ENCODE peak calls at places on chromosomes 2 and 18, in eight cellular contexts. Z is K562, N is stomach, U is tibial nerve, Y is ovary, T is A549, W is transverse colon, J is HepG2. G is an unnamed sample.

GRCh38 chr2:75237296-75237695 is 38.0 kb upstream of the TACR1 start:
- DNase-seq in Z (no peak), N (no peak), U (no peak), Y (no peak), T (no peak), W (no peak), J (no peak), G (no peak)

GRCh38 chr2:197229509-197230458 is 80.8 kb downstream of the ANKRD44 start:
- DNase-seq in Z (no peak), N (no peak), U (no peak), Y (no peak), T (no peak), W (no peak), J (no peak), G (peak)

GRCh38 chr2:187826023-187826422 is 271.8 kb upstream of the TFPI start:
- DNase-seq in Z (no peak), N (no peak), U (no peak), Y (no peak), T (no peak), W (no peak), J (no peak), G (no peak)

GRCh38 chr2:171046056-171046560 is 114.6 kb downstream of the TLK1 start:
- DNase-seq in Z (no peak), N (no peak), U (no peak), Y (no peak), T (no peak), W (no peak), J (no peak), G (no peak)

GRCh38 chr2:143284087-143284675 is 155.0 kb downstream of the ARHGAP15 start:
- DNase-seq in Z (peak), N (no peak), U (no peak), Y (no peak), T (peak), W (no peak), J (peak), G (no peak)

GRCh38 chr2:45435316-45435715 is 175.8 kb downstream of the SRBD1 start:
- DNase-seq in Z (peak), N (no peak), U (no peak), Y (no peak), T (peak), W (no peak), J (no peak), G (no peak)

GRCh38 chr2:26770986-26771586 is 7.0 kb downstream of the SLC35F6 start:
- DNase-seq in Z (peak), N (peak), U (peak), Y (peak), T (peak), W (peak), J (peak), G (no peak)

GRCh38 chr2:173858297-173858731 is 106.9 kb downstream of the SP3 start:
- DNase-seq in Z (no peak), N (no peak), U (no peak), Y (no peak), T (no peak), W (no peak), J (no peak), G (no peak)

GRCh38 chr2:44494006-44494405 is 132.3 kb downstream of the CAMKMT start:
- DNase-seq in Z (no peak), N (no peak), U (no peak), Y (no peak), T (no peak), W (no peak), J (no peak), G (no peak)

GRCh38 chr2:239264838-239265651 is 135.8 kb downstream of the HDAC4 start:
- DNase-seq in Z (peak), N (peak), U (no peak), Y (no peak), T (peak), W (peak), J (no peak), G (no peak)

GRCh38 chr2:184560603-184561002 is 37.7 kb upstream of the ZNF804A start:
- DNase-seq in Z (peak), N (no peak), U (no peak), Y (no peak), T (no peak), W (no peak), J (no peak), G (no peak)

GRCh38 chr2:117859924-117860647 is 45.6 kb downstream of the DDX18 start:
- DNase-seq in Z (no peak), N (no peak), U (no peak), Y (no peak), T (no peak), W (no peak), J (no peak), G (no peak)

GRCh38 chr2:217691920-217692666 is 310.7 kb downstream of the TNS1 start:
- DNase-seq in Z (no peak), N (no peak), U (no peak), Y (peak), T (no peak), W (no peak), J (no peak), G (peak)

GRCh38 chr2:203998195-203998804 is 61.7 kb downstream of the ICOS start:
- DNase-seq in Z (no peak), N (no peak), U (no peak), Y (no peak), T (no peak), W (no peak), J (no peak), G (no peak)

GRCh38 chr2:159256159-159256558 is 30.3 kb downstream of the WDSUB1 start:
- DNase-seq in Z (no peak), N (no peak), U (no peak), Y (no peak), T (no peak), W (no peak), J (no peak), G (no peak)

GRCh38 chr2:64542071-64543005 is 18.2 kb downstream of the AFTPH start:
- DNase-seq in Z (no peak), N (no peak), U (no peak), Y (no peak), T (peak), W (no peak), J (peak), G (no peak)

GRCh38 chr18:25189391-25190185 is 162.4 kb downstream of the ZNF521 start:
- DNase-seq in Z (no peak), N (no peak), U (no peak), Y (no peak), T (no peak), W (no peak), J (no peak), G (no peak)

GRCh38 chr2:165634855-165635254 is 159.2 kb downstream of the GALNT3 start:
- DNase-seq in Z (no peak), N (peak), U (no peak), Y (peak), T (no peak), W (peak), J (no peak), G (no peak)

GRCh38 chr2:41774011-41774605 is 273.7 kb upstream of the PKDCC start:
- DNase-seq in Z (no peak), N (no peak), U (no peak), Y (no peak), T (no peak), W (no peak), J (no peak), G (no peak)

GRCh38 chr18:62637807-62638687 is 77.3 kb upstream of the PHLPP1 start:
- DNase-seq in Z (peak), N (peak), U (no peak), Y (no peak), T (peak), W (peak), J (peak), G (no peak)

GRCh38 chr2:46284260-46284659 is 12.9 kb upstream of the EPAS1 start:
- DNase-seq in Z (no peak), N (no peak), U (no peak), Y (no peak), T (no peak), W (no peak), J (no peak), G (no peak)

GRCh38 chr2:84888401-84889276 is 7.8 kb upstream of the TRABD2A start:
- DNase-seq in Z (no peak), N (no peak), U (no peak), Y (no peak), T (no peak), W (peak), J (no peak), G (no peak)

GRCh38 chr2:124838426-124838825 is 813.3 kb downstream of the CNTNAP5 start:
- DNase-seq in Z (no peak), N (no peak), U (no peak), Y (no peak), T (no peak), W (no peak), J (no peak), G (no peak)

GRCh38 chr2:9205481-9205880 is 1.1 kb upstream of the ASAP2 start:
- DNase-seq in Z (no peak), N (no peak), U (no peak), Y (no peak), T (no peak), W (no peak), J (peak), G (no peak)

GRCh38 chr2:66957677-66958076 is 439.5 kb upstream of the ETAA1 start:
- DNase-seq in Z (no peak), N (no peak), U (no peak), Y (no peak), T (no peak), W (no peak), J (no peak), G (no peak)

GRCh38 chr18:3898866-3899613 is 449.1 kb downstream of the TGIF1 start:
- DNase-seq in Z (no peak), N (no peak), U (no peak), Y (no peak), T (no peak), W (no peak), J (no peak), G (no peak)

GRCh38 chr2:20125164-20125563 is 73.7 kb upstream of the LAPTM4A start:
- DNase-seq in Z (no peak), N (no peak), U (no peak), Y (no peak), T (no peak), W (no peak), J (no peak), G (no peak)
- TF ChIP-seq EP300 in Z (no peak), N (no peak), U (no peak), Y (no peak), T (no peak), W (no peak), J (no peak), G (no peak)

GRCh38 chr2:233469261-233470006 is 97.1 kb downstream of the USP40 start:
- DNase-seq in Z (peak), N (peak), U (peak), Y (peak), T (no peak), W (peak), J (no peak), G (no peak)

GRCh38 chr2:233470007-233470687 is 96.4 kb downstream of the USP40 start:
- DNase-seq in Z (peak), N (peak), U (peak), Y (peak), T (no peak), W (peak), J (no peak), G (no peak)

GRCh38 chr2:233466991-233467603 is 99.5 kb downstream of the USP40 start:
- DNase-seq in Z (no peak), N (peak), U (peak), Y (no peak), T (no peak), W (peak), J (no peak), G (no peak)

GRCh38 chr2:233468047-233468745 is 98.4 kb downstream of the USP40 start:
- DNase-seq in Z (no peak), N (peak), U (peak), Y (no peak), T (no peak), W (no peak), J (no peak), G (no peak)

GRCh38 chr2:233468746-233469110 is 97.9 kb downstream of the USP40 start:
- DNase-seq in Z (no peak), N (peak), U (peak), Y (no peak), T (no peak), W (no peak), J (no peak), G (no peak)
- TF ChIP-seq EP300 in Z (no peak), N (no peak), U (no peak), Y (no peak), T (no peak), W (no peak), J (no peak), G (no peak)

GRCh38 chr2:23250371-23250770 is 134.6 kb upstream of the KLHL29 start:
- DNase-seq in Z (no peak), N (no peak), U (no peak), Y (no peak), T (no peak), W (no peak), J (no peak), G (no peak)
- TF ChIP-seq EP300 in Z (no peak), N (no peak), U (no peak), Y (no peak), T (no peak), W (no peak), J (no peak), G (no peak)

GRCh38 chr2:241539616-241540374 is 18.8 kb upstream of the BOK start:
- DNase-seq in Z (no peak), N (no peak), U (no peak), Y (no peak), T (no peak), W (no peak), J (no peak), G (no peak)

GRCh38 chr2:241540391-241540765 is 18.2 kb upstream of the BOK start:
- DNase-seq in Z (no peak), N (no peak), U (no peak), Y (no peak), T (no peak), W (no peak), J (no peak), G (no peak)

GRCh38 chr2:241541564-241542277 is 16.8 kb upstream of the BOK start:
- DNase-seq in Z (no peak), N (no peak), U (no peak), Y (no peak), T (no peak), W (no peak), J (no peak), G (no peak)

GRCh38 chr2:241540766-241541561 is 17.6 kb upstream of the BOK start:
- DNase-seq in Z (peak), N (peak), U (no peak), Y (peak), T (peak), W (peak), J (no peak), G (no peak)

DNA sequence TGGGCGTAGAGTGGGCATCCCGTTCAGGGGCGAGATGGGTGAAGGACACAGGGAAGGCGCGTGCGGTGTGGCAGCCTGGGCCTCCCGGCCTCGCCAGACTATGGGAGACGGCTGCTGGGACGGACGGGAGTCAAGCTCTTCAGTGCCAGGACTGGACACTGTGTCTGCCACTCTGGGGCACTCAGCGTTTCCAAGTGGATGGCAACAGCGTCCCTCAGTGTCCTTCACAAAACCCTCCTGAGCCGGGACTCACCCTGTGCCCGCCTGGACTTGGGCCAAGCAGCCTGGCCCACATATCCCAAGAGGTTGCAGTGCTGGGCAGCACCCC is 16.3 kb upstream of the BOK start:
- DNase-seq in Z (no peak), N (no peak), U (no peak), Y (no peak), T (no peak), W (no peak), J (no peak), G (no peak)
- TF ChIP-seq EP300 in Z (no peak), N (no peak), U (no peak), Y (no peak), T (no peak), W (no peak), J (no peak), G (no peak)

GRCh38 chr2:17646096-17646554 is 105.6 kb downstream of the VSNL1 start:
- DNase-seq in Z (peak), N (peak), U (no peak), Y (peak), T (peak), W (peak), J (peak), G (peak)
- TF ChIP-seq EP300 in Z (no peak), N (no peak), U (no peak), Y (no peak), T (no peak), W (no peak), J (peak), G (no peak)

DNA sequence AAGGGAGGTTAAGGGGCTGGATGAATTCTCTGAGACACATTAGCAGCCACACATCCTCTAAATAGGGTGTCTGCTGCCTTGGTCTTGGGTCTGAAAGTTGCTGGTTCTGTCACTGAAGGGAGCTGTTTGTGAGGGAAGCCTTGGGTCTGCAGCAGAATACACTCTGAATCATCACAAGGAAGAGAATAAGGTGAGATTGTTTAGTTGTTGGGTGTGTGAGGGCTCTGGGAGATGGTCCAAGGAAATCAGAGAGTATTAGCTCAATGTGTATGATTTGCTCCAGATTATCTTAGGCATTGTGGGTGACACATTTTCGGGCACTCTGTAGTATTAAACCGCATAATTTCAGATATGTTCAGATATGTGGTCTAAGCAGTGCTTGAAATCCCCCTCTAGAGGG is 548.5 kb downstream of the SLC4A3 start:
- DNase-seq in Z (no peak), N (no peak), U (no peak), Y (no peak), T (no peak), W (no peak), J (no peak), G (no peak)
- TF ChIP-seq EP300 in Z (no peak), N (no peak), U (no peak), Y (no peak), T (no peak), W (no peak), J (no peak), G (no peak)

DNA sequence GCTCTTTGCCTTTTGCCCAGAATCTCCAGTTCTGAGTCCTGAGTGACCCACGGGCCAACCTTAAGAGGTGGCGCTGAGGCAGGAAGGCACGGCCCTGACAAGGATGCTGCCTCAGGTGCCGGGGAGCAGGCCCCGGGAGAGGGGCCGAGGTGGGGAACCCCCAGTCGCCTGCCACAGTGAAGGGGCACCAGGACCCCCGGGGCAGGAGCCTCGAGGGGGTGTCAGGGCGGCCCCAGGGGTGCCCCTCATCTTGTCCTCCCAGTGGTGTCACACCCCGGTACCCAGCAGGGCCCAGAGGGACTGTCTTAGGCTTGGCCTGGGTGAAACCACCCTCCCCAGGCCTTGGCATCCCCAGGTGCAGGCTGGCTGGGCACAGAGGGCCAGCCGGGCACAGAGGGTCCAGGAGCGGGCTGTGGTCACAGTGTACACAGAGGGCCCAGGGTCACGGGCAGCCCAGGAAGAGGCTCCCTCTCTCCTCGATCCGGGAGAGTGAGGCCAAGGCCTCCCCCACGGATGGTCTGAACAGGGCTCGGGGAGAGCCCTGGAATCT is 1.0 kb downstream of the PDCD1 start:
- DNase-seq in Z (no peak), N (no peak), U (no peak), Y (no peak), T (no peak), W (no peak), J (no peak), G (no peak)
- TF ChIP-seq EP300 in Z (no peak), N (no peak), U (no peak), Y (no peak), T (no peak), W (no peak), J (no peak), G (no peak)

GRCh38 chr2:236223675-236224074 is 40.5 kb downstream of the ASB18 start:
- DNase-seq in Z (no peak), N (no peak), U (no peak), Y (no peak), T (no peak), W (no peak), J (no peak), G (no peak)

DNA sequence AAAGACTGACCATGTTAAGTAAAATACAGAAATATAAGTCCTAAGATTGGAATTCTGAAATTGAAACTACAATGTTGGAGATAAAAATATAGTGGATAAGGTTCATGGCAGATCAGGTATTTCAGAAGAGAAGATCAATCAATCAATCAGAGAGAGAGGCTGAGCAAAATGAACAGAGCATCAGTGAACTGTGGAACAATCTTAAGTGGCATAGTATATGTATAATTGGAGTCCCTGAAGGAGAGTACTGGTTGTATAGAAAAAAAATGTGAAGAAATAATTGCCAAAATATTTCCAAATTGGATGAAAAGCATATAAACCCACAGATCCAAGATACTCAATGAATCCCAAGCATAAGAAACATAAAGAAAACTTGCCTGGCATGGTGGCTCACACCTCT is 35.0 kb downstream of the ASB18 start:
- DNase-seq in Z (no peak), N (no peak), U (no peak), Y (no peak), T (no peak), W (no peak), J (no peak), G (no peak)
- TF ChIP-seq EP300 in Z (no peak), N (no peak), U (no peak), Y (no peak), T (no peak), W (no peak), J (no peak), G (no peak)

GRCh38 chr2:59428940-59429339 is 1124.5 kb downstream of the BCL11A start:
- DNase-seq in Z (no peak), N (no peak), U (no peak), Y (no peak), T (no peak), W (no peak), J (no peak), G (no peak)

GRCh38 chr2:59425292-59425691 is 1128.2 kb downstream of the BCL11A start:
- DNase-seq in Z (no peak), N (no peak), U (no peak), Y (no peak), T (peak), W (no peak), J (no peak), G (no peak)

DNA sequence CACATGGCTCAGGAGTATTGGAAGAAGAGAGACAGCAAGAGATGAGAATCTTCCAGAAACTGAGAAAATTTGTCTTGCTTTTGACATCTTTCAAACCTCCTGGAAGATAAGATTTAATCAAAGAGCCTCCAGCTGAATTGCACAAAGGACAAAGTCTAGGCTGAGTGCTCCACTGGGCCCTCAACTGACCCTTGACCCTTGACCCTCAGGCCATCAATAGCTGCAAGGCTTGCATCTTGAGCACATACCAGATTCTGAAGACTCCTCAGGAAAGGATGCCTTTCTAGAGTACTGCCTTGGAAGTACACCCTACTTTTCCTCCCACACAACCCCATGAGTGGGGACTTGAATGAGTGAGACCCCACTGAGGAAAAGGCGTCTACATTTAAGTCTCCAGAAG is 1125.5 kb downstream of the BCL11A start:
- DNase-seq in Z (no peak), N (no peak), U (no peak), Y (no peak), T (no peak), W (no peak), J (no peak), G (no peak)
- TF ChIP-seq EP300 in Z (no peak), N (no peak), U (no peak), Y (no peak), T (no peak), W (no peak), J (no peak), G (no peak)

G was measured in esophagus muscularis mucosa.